ENCODE peak calls at places on chromosomes 2 and 18, in five cellular contexts. L, R, W, H and Y are unnamed samples. For H3K27me3, the result is how much of the 10 kb centered on the place peaks cover.

GRCh38 chr2:169464508-169465386 is 14.5 kb upstream of the BBS5 start:
- DNase-seq in R (no peak), L (no peak), W (no peak), H (no peak), Y (no peak)

GRCh38 chr2:55883829-55884228 is 39.8 kb downstream of the EFEMP1 start:
- DNase-seq in W (no peak), L (no peak), H (no peak), R (no peak), Y (no peak)

GRCh38 chr2:230931556-230932231 is 6.7 kb upstream of the GPR55 start:
- DNase-seq in H (peak), W (no peak), R (no peak), L (no peak), Y (no peak)

GRCh38 chr2:10267036-10267435 is 35.7 kb upstream of the HPCAL1 start:
- DNase-seq in R (no peak), L (no peak), H (no peak), W (no peak), Y (no peak)

GRCh38 chr2:200455958-200456421 is 53.9 kb downstream of the KCTD18 start:
- DNase-seq in H (no peak), R (no peak), W (no peak), L (no peak), Y (no peak)

GRCh38 chr18:25921677-25922421 is 168.6 kb downstream of the SS18 start:
- DNase-seq in W (no peak), H (no peak), R (no peak), L (no peak), Y (peak)

GRCh38 chr18:564708-565561 is 15.2 kb upstream of the CETN1 start:
- DNase-seq in W (no peak), R (no peak), L (no peak), H (no peak), Y (no peak)

GRCh38 chr18:25630682-25631081 is 278.7 kb upstream of the ZNF521 start:
- DNase-seq in H (no peak), L (no peak), W (no peak), R (no peak), Y (no peak)

GRCh38 chr2:238370482-238371372 is 50.4 kb downstream of the TRAF3IP1 start:
- DNase-seq in L (peak), W (no peak), H (peak), R (peak), Y (no peak)

GRCh38 chr2:236501026-236501425 is 68.6 kb upstream of the ACKR3 start:
- DNase-seq in L (no peak), H (no peak), R (no peak), W (no peak), Y (no peak)

GRCh38 chr2:158586491-158586890 is 129.7 kb downstream of the PKP4 start:
- DNase-seq in R (peak), H (no peak), L (no peak), W (no peak), Y (no peak)

GRCh38 chr18:74633652-74634352 is 36.1 kb downstream of the ZNF407 start:
- DNase-seq in L (no peak), R (no peak), H (no peak), W (no peak), Y (no peak)

GRCh38 chr2:240591226-240591625 is 4.7 kb downstream of the CAPN10 start:
- DNase-seq in L (no peak), W (no peak), R (no peak), H (no peak), Y (no peak)

GRCh38 chr2:228720895-228721294 is 539.4 kb upstream of the SPHKAP start:
- DNase-seq in R (no peak), L (no peak), H (no peak), W (no peak), Y (no peak)

GRCh38 chr2:235024951-235025773 is 73.3 kb downstream of the SH3BP4 start:
- DNase-seq in L (no peak), W (no peak), H (no peak), R (no peak), Y (no peak)

GRCh38 chr18:37258819-37259218 is 306.8 kb downstream of the CELF4 start:
- DNase-seq in L (no peak), W (no peak), H (no peak), R (no peak), Y (no peak)

GRCh38 chr2:163252199-163252598 is 413.6 kb upstream of the KCNH7 start:
- DNase-seq in W (no peak), H (no peak), R (no peak), L (no peak), Y (no peak)

GRCh38 chr2:62856228-62857040 is 150.9 kb downstream of the EHBP1 start:
- DNase-seq in R (no peak), H (no peak), W (no peak), L (no peak), Y (no peak)

GRCh38 chr2:73063909-73064875 is 7.3 kb downstream of the SFXN5 start:
- DNase-seq in H (no peak), R (peak), L (no peak), W (no peak), Y (no peak)

GRCh38 chr2:29751390-29751789 is 170.0 kb downstream of the ALK start:
- DNase-seq in L (no peak), R (no peak), H (no peak), W (no peak), Y (no peak)

GRCh38 chr2:237669628-237670351 is 42.4 kb downstream of the LRRFIP1 start:
- DNase-seq in R (peak), W (no peak), H (no peak), L (peak), Y (no peak)

GRCh38 chr2:126836761-126837679 is 61.7 kb upstream of the TEX51 start:
- DNase-seq in R (no peak), W (no peak), L (no peak), H (no peak), Y (no peak)

GRCh38 chr2:63692002-63692606 is 103.3 kb downstream of the MDH1 start:
- DNase-seq in W (no peak), H (no peak), R (no peak), L (peak), Y (no peak)

GRCh38 chr2:19799881-19800780 is 101.7 kb downstream of the TTC32 start:
- DNase-seq in H (no peak), W (no peak), R (no peak), L (no peak), Y (no peak)

GRCh38 chr2:180268006-180268405 is 260.9 kb upstream of the CWC22 start:
- DNase-seq in R (no peak), L (no peak), W (no peak), H (no peak), Y (no peak)

GRCh38 chr2:239876241-239876947 is 148.7 kb downstream of the NDUFA10 start:
- DNase-seq in L (peak), R (no peak), W (no peak), H (no peak), Y (no peak)

GRCh38 chr2:56008661-56009411 is 85.3 kb upstream of the EFEMP1 start:
- DNase-seq in W (no peak), L (peak), R (peak), H (no peak), Y (no peak)

GRCh38 chr2:203681978-203682377 is 24.5 kb upstream of the CD28 start:
- DNase-seq in R (no peak), L (no peak), W (no peak), H (no peak), Y (no peak)

GRCh38 chr18:46418657-46419260 is 238.3 kb downstream of the LOXHD1 start:
- DNase-seq in W (no peak), R (no peak), L (no peak), H (no peak), Y (no peak)

DNA sequence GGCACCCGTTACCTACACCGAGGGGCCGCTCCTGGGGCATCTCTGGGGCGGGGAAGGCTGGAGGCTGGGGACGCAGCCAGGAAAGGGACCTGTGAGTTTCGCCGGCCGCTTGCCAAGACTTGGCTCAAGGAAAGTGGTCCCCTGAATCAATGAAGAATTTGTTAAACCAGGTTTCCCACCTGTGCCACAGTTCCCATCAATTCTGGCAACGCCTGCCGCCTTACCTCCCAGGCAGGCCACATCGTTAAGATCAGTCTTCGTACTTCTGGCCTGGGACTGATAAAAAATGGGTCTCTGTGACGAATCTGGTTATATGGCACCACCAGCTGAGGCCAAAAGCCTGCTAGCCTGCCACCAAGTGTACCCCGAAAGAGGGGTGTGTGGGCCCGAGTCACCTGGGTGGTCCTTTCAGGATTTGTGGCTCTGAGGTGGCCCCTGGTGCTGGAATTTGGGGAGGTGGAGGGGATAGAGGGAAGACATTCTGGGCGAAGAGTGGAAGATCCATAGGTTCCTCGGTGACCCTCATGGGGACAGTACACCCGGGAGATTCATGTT is 789 bp upstream of the TGFA start:
- DNase-seq in W (no peak), L (no peak), R (no peak), H (no peak), Y (no peak)
- H3K27ac ChIP-seq in W (peak), L (peak), R (no peak), H (peak), Y (no peak)

GRCh38 chr2:40450066-40450841 is 1.6 kb downstream of the SLC8A1 start:
- DNase-seq in H (peak), L (no peak), W (no peak), R (no peak), Y (no peak)
- TF ChIP-seq CTCF in H (no peak), L (no peak), W (no peak), R (peak), Y (no peak)

GRCh38 chr18:22165049-22165602 is 4.3 kb upstream of the GATA6 start:
- DNase-seq in H (no peak), R (no peak), L (no peak), W (no peak), Y (no peak)
- H3K27me3 ChIP-seq in H (half or more), R (half or more), L (half or more), W (under half), Y (half or more)

GRCh38 chr2:128729051-128729450 is 410.4 kb upstream of the HS6ST1 start:
- DNase-seq in L (no peak), W (no peak), R (no peak), H (no peak), Y (no peak)

GRCh38 chr2:128726221-128726620 is 407.6 kb upstream of the HS6ST1 start:
- DNase-seq in L (no peak), R (no peak), W (no peak), H (no peak), Y (no peak)

GRCh38 chr2:128726911-128727310 is 408.2 kb upstream of the HS6ST1 start:
- DNase-seq in L (no peak), W (no peak), R (no peak), H (no peak), Y (no peak)

GRCh38 chr2:128727914-128728313 is 409.2 kb upstream of the HS6ST1 start:
- DNase-seq in L (peak), R (peak), H (no peak), W (no peak), Y (no peak)

DNA sequence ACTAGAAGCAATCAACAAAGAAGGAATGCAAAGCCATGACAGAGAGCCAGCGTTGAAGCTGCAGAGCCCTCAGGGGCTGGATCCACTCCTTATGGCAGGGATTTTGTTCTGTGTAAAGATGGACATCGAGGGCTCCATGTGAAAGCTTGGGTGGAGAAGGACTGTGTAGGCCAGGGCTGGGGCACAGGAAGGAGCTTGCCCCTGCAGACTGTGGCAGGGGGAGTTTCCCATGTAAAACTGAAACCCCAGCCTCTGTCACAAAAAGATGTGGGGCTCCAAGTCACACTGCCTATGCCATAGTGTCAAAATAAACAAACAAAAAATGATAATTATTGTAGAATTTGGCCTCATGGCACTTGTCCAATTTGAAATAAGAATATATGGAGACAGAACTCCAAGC is 408.7 kb upstream of the HS6ST1 start:
- DNase-seq in L (no peak), H (no peak), W (no peak), R (no peak), Y (no peak)
- H3K27ac ChIP-seq in L (no peak), H (no peak), W (peak), R (no peak), Y (no peak)

GRCh38 chr18:31563778-31564177 is 27.9 kb upstream of the TTR start:
- DNase-seq in R (no peak), H (no peak), L (no peak), W (no peak), Y (no peak)
- TF ChIP-seq CTCF in R (no peak), H (no peak), L (no peak), W (peak), Y (no peak)